ENCODE peak calls at places on chromosomes 7 and 10, in five cellular contexts. V is AG09309, G is amygdala, D is glutamatergic neuron, Q is dorsolateral prefrontal cortex. F is an unnamed sample.

GRCh38 chr10:58818889-58819288 is 306.2 kb downstream of the BICC1 start:
- DNase-seq in V (no peak), G (no peak), D (no peak), Q (no peak), F (no peak)

GRCh38 chr7:101200862-101201599 is at the start of gene MOGAT3:
- DNase-seq in V (no peak), G (no peak), D (no peak), Q (no peak), F (no peak)

GRCh38 chr10:103814626-103815370 is 40.6 kb downstream of the SH3PXD2A start:
- DNase-seq in V (no peak), G (no peak), D (no peak), Q (peak; percentile 1), F (no peak)

GRCh38 chr10:78727728-78728127 is 341.0 kb upstream of the ZMIZ1 start:
- DNase-seq in V (no peak), G (peak; percentile 20), D (no peak), Q (no peak), F (peak; percentile 43)

GRCh38 chr7:28615091-28615490 is 202.8 kb downstream of the CREB5 start:
- DNase-seq in V (no peak), G (no peak), D (no peak), Q (no peak), F (no peak)

GRCh38 chr10:129949411-129950335 is 14.4 kb downstream of the EBF3 start:
- DNase-seq in V (no peak), G (no peak), D (peak; percentile 69), Q (peak; percentile 25), F (peak; percentile 82)

GRCh38 chr7:133481676-133482075 is 228.8 kb downstream of the EXOC4 start:
- DNase-seq in V (peak; percentile 14), G (no peak), D (no peak), Q (no peak), F (peak; percentile 39)

GRCh38 chr7:104956753-104957450 is 57.1 kb upstream of the KMT2E start:
- DNase-seq in V (peak; percentile 83), G (no peak), D (no peak), Q (no peak), F (no peak)

GRCh38 chr10:127740596-127740995 is 3.6 kb downstream of the FOXI2 start:
- DNase-seq in V (no peak), G (no peak), D (no peak), Q (no peak), F (no peak)

GRCh38 chr7:78083466-78084120 is 285.0 kb downstream of the PHTF2 start:
- DNase-seq in V (no peak), G (no peak), D (no peak), Q (no peak), F (no peak)

GRCh38 chr7:103636153-103636552 is 190.1 kb upstream of the SLC26A5 start:
- DNase-seq in V (no peak), G (no peak), D (no peak), Q (no peak), F (no peak)

GRCh38 chr10:129541208-129541607 is 74.2 kb downstream of the MGMT start:
- DNase-seq in V (no peak), G (no peak), D (no peak), Q (no peak), F (no peak)

GRCh38 chr10:14173706-14174594 is 156.8 kb downstream of the FRMD4A start:
- DNase-seq in V (no peak), G (peak; percentile 35), D (peak; percentile 63), Q (peak; percentile 49), F (no peak)

GRCh38 chr7:128045766-128046165 is 14.5 kb upstream of the LRRC4 start:
- DNase-seq in V (no peak), G (no peak), D (no peak), Q (no peak), F (no peak)

GRCh38 chr10:31940839-31941653 is 12.4 kb upstream of the ARHGAP12 start:
- DNase-seq in V (peak; percentile 85), G (no peak), D (no peak), Q (no peak), F (peak; percentile 76)

GRCh38 chr7:128352138-128352537 is 8.4 kb upstream of the RBM28 start:
- DNase-seq in V (no peak), G (peak; percentile 44), D (peak; percentile 84), Q (peak; percentile 56), F (peak; percentile 17)

GRCh38 chr7:105268511-105269392 is 120.0 kb downstream of the SRPK2 start:
- DNase-seq in V (no peak), G (peak; percentile 21), D (no peak), Q (no peak), F (peak; percentile 11)

GRCh38 chr7:130697791-130698190 is 11.4 kb upstream of the TSGA13 start:
- DNase-seq in V (no peak), G (no peak), D (no peak), Q (no peak), F (no peak)

GRCh38 chr10:96758423-96758822 is 38.1 kb upstream of the PIK3AP1 start:
- DNase-seq in V (no peak), G (no peak), D (no peak), Q (no peak), F (no peak)

GRCh38 chr7:23380556-23380955 is 81.4 kb downstream of the MALSU1 start:
- DNase-seq in V (no peak), G (no peak), D (no peak), Q (no peak), F (no peak)

GRCh38 chr10:131201741-131202515 is 109.6 kb downstream of the TCERG1L start:
- DNase-seq in V (no peak), G (no peak), D (no peak), Q (no peak), F (no peak)

GRCh38 chr7:131733604-131734003 is 177.2 kb upstream of the PODXL start:
- DNase-seq in V (no peak), G (no peak), D (no peak), Q (no peak), F (no peak)

GRCh38 chr7:102193806-102194205 is 92.9 kb upstream of the SH2B2 start:
- DNase-seq in V (no peak), G (no peak), D (no peak), Q (no peak), F (no peak)

GRCh38 chr7:73715648-73716317 is 3.7 kb downstream of the STX1A start:
- DNase-seq in V (peak; percentile 71), G (no peak), D (peak; percentile 61), Q (no peak), F (peak; percentile 88)

GRCh38 chr10:21315321-21316220 is 209.9 kb downstream of the SKIDA1 start:
- DNase-seq in V (peak; percentile 79), G (no peak), D (peak; percentile 45), Q (no peak), F (peak; percentile 29)

GRCh38 chr7:47651355-47652317 is 69.7 kb upstream of the TNS3 start:
- DNase-seq in V (peak; percentile 99), G (no peak), D (no peak), Q (no peak), F (no peak)